ENCODE peak calls at places on chromosomes 4 and X, in ten cellular contexts. Z is fibroblast of the aortic adventitia, N is nephron progenitor cell, K is fibroblast of lung, Q is hepatocyte, O is dorsolateral prefrontal cortex, L is MM.1S, S is BJ, C is mammary epithelial cell, U is MCF 10A. R is an unnamed sample.

GRCh38 chr4:109801895-109802319 is at the start of gene CFI:
- DNase-seq in Q (peak; percentile 64), S (peak; percentile 30), L (no peak), K (peak; percentile 65), C (peak; percentile 58), Z (peak; percentile 84), O (no peak), U (peak; percentile 81), N (no peak), R (no peak)

GRCh38 chr4:119302073-119302832 is 19.7 kb downstream of the FABP2 start:
- DNase-seq in K (no peak), Q (no peak), Z (no peak), U (no peak), S (no peak), N (no peak), C (no peak), L (no peak), O (no peak), R (no peak)

GRCh38 chr4:169183581-169183980 is 87.2 kb downstream of the SH3RF1 start:
- DNase-seq in U (no peak), K (no peak), C (no peak), O (no peak), Q (no peak), S (no peak), L (no peak), N (no peak), Z (no peak), R (no peak)

GRCh38 chr4:17058506-17058905 is 160.1 kb upstream of the LDB2 start:
- DNase-seq in N (no peak), L (no peak), S (peak; percentile 16), C (no peak), O (no peak), K (peak; percentile 49), Z (peak; percentile 70), Q (no peak), U (no peak), R (no peak)

GRCh38 chr4:56530269-56531148 is 24.9 kb downstream of the ARL9 start:
- DNase-seq in L (peak; percentile 88), K (peak; percentile 77), N (peak; percentile 92), O (peak; percentile 78), C (peak; percentile 55), Z (peak; percentile 51), U (peak; percentile 71), Q (peak; percentile 91), S (peak; percentile 14), R (peak; percentile 81)

GRCh38 chrX:123121241-123121640 is 62.8 kb upstream of the GRIA3 start:
- DNase-seq in L (no peak), Z (no peak), S (no peak), C (peak; percentile 45), U (peak; percentile 13), Q (no peak), K (no peak), O (no peak), N (no peak), R (no peak)

GRCh38 chr4:5884804-5885203 is 8.1 kb downstream of the CRMP1 start:
- DNase-seq in L (no peak), Q (no peak), N (no peak), C (no peak), O (no peak), Z (no peak), U (no peak), S (no peak), K (no peak), R (no peak)

GRCh38 chr4:173556398-173557131 is 26.5 kb upstream of the HAND2 start:
- DNase-seq in K (no peak), S (no peak), N (no peak), Z (no peak), L (no peak), C (no peak), O (no peak), Q (no peak), U (no peak), R (no peak)

GRCh38 chrX:133401539-133401938 is 13.8 kb downstream of the GPC4 start:
- DNase-seq in U (no peak), L (no peak), K (peak; percentile 6), C (no peak), O (no peak), Z (peak; percentile 9), Q (no peak), S (no peak), N (no peak), R (no peak)

GRCh38 chrX:113962338-113962737 is 621.5 kb upstream of the HTR2C start:
- DNase-seq in Z (no peak), O (no peak), S (no peak), L (no peak), Q (no peak), N (no peak), K (no peak), C (no peak), U (no peak), R (no peak)

GRCh38 chr4:113603926-113604325 is 157.6 kb downstream of the CAMK2D start:
- DNase-seq in Z (peak; percentile 67), C (no peak), K (no peak), N (no peak), U (no peak), O (no peak), S (no peak), L (no peak), Q (no peak), R (no peak)

GRCh38 chrX:2788980-2789379 is 37.1 kb downstream of the XG start:
- DNase-seq in N (no peak), C (no peak), K (no peak), L (no peak), U (no peak), S (no peak), Q (no peak), Z (no peak), O (no peak), R (no peak)

GRCh38 chr4:7581477-7581876 is 146.7 kb upstream of the PSAPL1 start:
- DNase-seq in O (no peak), Z (peak; percentile 2), L (peak; percentile 27), C (no peak), S (no peak), K (peak; percentile 12), U (peak; percentile 36), Q (peak; percentile 78), N (peak; percentile 92), R (peak; percentile 63)

GRCh38 chr4:77862478-77863216 is at the start of gene MRPL1:
- DNase-seq in K (peak; percentile 98), O (peak; percentile 88), C (peak; percentile 94), Q (peak; percentile 95), S (peak; percentile 77), L (peak; percentile 93), Z (peak; percentile 98), U (peak; percentile 96), N (peak; percentile 76), R (peak; percentile 73)
- TF ChIP-seq CTCF in K (no peak), O (peak; percentile 12), C (no peak), Q (no peak), S (no peak), L (peak; percentile 16), Z (peak; percentile 1), U (no peak), N (no peak), R (peak; percentile 31)

DNA sequence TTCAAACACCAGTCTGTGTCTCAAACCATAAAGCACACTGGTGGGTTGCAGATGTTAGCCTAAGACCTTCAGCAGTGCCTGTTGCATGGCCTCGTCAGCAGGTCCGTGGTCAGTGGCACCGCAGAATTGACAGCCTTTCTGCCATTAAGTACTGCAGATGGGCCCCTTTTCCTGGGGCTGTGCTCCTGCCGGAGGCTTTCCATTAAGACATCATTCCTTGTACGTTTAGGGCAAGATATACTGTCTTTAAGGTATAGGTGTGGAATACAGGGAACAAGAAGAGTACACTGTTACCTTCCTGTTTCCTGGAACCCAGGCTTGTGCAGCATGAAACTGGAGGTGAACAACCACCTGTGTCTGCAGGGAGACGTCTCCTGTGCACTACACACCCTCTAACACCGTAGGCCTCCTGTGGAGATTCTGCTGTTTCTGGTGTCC is 67.9 kb upstream of the WDR1 start:
- DNase-seq in N (no peak), C (no peak), L (no peak), S (no peak), Q (no peak), U (no peak), K (no peak), Z (no peak), O (no peak), R (no peak)
- TF ChIP-seq CTCF in N (no peak), C (no peak), L (no peak), S (no peak), Q (no peak), U (no peak), K (no peak), Z (no peak), O (no peak), R (no peak)

DNA sequence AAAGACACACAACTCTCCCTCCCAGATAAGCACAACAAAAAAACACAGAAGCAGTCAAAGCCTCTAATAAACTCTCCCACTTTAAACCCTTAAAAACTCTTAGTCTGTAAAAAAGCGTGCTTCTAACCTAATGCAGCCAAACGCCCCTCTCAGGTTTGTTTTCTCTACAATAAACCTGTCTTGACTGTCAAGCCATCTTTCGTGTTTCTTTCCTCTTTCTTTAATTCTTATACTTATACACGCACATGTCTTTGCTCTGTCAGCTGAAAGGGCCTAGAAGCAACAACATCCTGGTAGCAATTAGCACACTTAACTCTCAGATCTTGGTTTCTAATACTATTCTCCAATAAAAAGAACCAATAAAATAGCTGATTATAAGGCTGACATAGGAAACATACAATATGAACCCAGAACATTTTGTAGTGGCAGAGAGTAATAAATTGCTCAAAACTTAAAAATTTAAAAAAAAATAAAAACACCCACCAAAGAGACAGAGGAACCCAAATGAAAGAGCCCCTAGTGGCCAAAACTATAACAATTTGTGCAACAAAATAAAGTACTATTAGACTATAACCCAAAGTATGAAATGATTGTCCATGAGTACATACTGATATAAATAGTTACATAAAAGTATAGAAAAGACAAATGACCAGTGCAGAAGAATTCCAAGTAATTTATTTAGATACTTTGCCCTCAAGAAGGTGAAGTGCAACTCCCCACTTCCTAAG is 440.4 kb upstream of the ADGRL3 start:
- DNase-seq in L (peak; percentile 16), S (no peak), N (no peak), Z (no peak), K (no peak), C (no peak), Q (no peak), U (no peak), O (no peak), R (no peak)
- TF ChIP-seq CTCF in L (peak; percentile 30), S (peak; percentile 24), N (peak; percentile 20), Z (peak; percentile 47), K (peak; percentile 18), C (peak; percentile 14), Q (no peak), U (peak; percentile 32), O (no peak), R (peak; percentile 51)

DNA sequence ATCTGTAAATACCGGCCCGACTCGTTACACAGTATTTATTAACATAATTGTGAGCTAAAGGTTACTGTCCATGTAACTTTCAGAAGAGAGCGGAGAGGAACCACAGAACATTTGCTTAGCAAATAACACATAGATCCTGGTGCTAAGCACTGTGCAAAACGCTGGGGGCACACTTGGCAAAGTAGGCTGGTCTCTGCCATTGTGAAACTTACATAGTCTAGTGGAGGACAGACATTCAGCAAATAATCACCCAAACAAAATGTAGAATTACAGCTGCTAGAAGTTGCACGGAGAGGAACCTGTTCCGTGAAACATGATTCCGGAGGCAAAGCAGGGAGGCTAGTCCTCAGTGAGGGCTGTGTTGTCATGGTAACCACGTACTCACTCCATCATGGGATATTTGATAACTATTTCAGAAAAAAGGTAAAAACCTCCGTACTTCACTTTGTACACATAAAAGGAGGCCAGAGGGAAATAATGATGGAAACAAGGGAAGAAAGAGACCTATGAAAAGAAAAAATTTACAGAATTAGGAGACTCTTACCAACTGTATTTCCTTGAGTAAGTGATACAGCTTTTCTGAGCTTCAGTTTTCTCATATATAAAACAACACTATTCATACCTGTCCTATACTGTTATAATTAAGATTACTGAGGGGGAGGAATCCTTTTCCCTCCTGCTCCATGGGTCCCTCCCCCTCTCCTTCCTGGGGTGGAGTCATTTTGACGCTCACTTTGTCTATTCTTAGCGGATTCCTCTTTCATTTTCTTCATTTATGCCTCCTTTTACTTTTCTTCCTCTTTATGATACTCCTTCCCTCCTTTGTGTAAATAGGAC is 760 bp upstream of the RASGEF1B start:
- DNase-seq in L (peak; percentile 86), U (peak; percentile 49), C (no peak), O (peak; percentile 57), S (no peak), K (peak; percentile 55), N (peak; percentile 23), Q (peak; percentile 69), Z (peak; percentile 32), R (no peak)
- TF ChIP-seq CTCF in L (peak; percentile 66), U (peak; percentile 19), C (peak; percentile 17), O (no peak), S (peak; percentile 22), K (peak; percentile 44), N (no peak), Q (peak; percentile 39), Z (peak; percentile 9), R (peak; percentile 52)

R was measured in neural crest cell.